ENCODE peak calls at places on chromosomes 3 and 15, in nine cellular contexts. One of them, this sample, is unnamed.

GRCh38 chr15:36428102-36428845 is 151.2 kb upstream of the CDIN1 start:
- DNase-seq in stimulated activated CD4-positive, alpha-beta T cell treated with anti-CD3 and anti-CD28 coated beads, Interleukin-4, amount 100 ng/mL, for 48 hours: no peak
- DNase-seq in activated T-helper 9 cell treated with anti-CD3 and anti-CD28 coated beads, Interleukin-2, amount 50 U/mL, for 16 hours: no peak
- DNase-seq in endothelial cell of umbilical vein: peak
- DNase-seq in AG08395: peak
- DNase-seq in glutamatergic neuron: no peak
- DNase-seq in HFFc6: peak
- DNase-seq in NCI-H1417: no peak
- DNase-seq in NCI-H1105 treated with DMSO at 0.1 percent for 48 hours: no peak
- DNase-seq in this sample: no peak

GRCh38 chr3:139537325-139537724 is 2.2 kb downstream of the RBP1 start:
- DNase-seq in stimulated activated CD4-positive, alpha-beta T cell treated with anti-CD3 and anti-CD28 coated beads, Interleukin-4, amount 100 ng/mL, for 48 hours: no peak
- DNase-seq in activated T-helper 9 cell treated with anti-CD3 and anti-CD28 coated beads, Interleukin-2, amount 50 U/mL, for 16 hours: no peak
- DNase-seq in endothelial cell of umbilical vein: no peak
- DNase-seq in AG08395: peak
- DNase-seq in glutamatergic neuron: no peak
- DNase-seq in HFFc6: no peak
- DNase-seq in NCI-H1417: no peak
- DNase-seq in NCI-H1105 treated with DMSO at 0.1 percent for 48 hours: no peak
- DNase-seq in this sample: no peak

GRCh38 chr3:73188707-73189106 is 127.2 kb downstream of the EBLN2 start:
- DNase-seq in stimulated activated CD4-positive, alpha-beta T cell treated with anti-CD3 and anti-CD28 coated beads, Interleukin-4, amount 100 ng/mL, for 48 hours: no peak
- DNase-seq in activated T-helper 9 cell treated with anti-CD3 and anti-CD28 coated beads, Interleukin-2, amount 50 U/mL, for 16 hours: no peak
- DNase-seq in endothelial cell of umbilical vein: no peak
- DNase-seq in AG08395: no peak
- DNase-seq in glutamatergic neuron: no peak
- DNase-seq in HFFc6: no peak
- DNase-seq in NCI-H1417: no peak
- DNase-seq in NCI-H1105 treated with DMSO at 0.1 percent for 48 hours: no peak
- DNase-seq in this sample: no peak

GRCh38 chr3:174441588-174442316 is 417.4 kb upstream of the NAALADL2 start:
- DNase-seq in stimulated activated CD4-positive, alpha-beta T cell treated with anti-CD3 and anti-CD28 coated beads, Interleukin-4, amount 100 ng/mL, for 48 hours: no peak
- DNase-seq in activated T-helper 9 cell treated with anti-CD3 and anti-CD28 coated beads, Interleukin-2, amount 50 U/mL, for 16 hours: no peak
- DNase-seq in endothelial cell of umbilical vein: peak
- DNase-seq in AG08395: peak
- DNase-seq in glutamatergic neuron: no peak
- DNase-seq in HFFc6: no peak
- DNase-seq in NCI-H1417: peak
- DNase-seq in NCI-H1105 treated with DMSO at 0.1 percent for 48 hours: peak
- DNase-seq in this sample: peak

GRCh38 chr3:98817546-98817945 is 54.4 kb downstream of the ST3GAL6 start:
- DNase-seq in stimulated activated CD4-positive, alpha-beta T cell treated with anti-CD3 and anti-CD28 coated beads, Interleukin-4, amount 100 ng/mL, for 48 hours: no peak
- DNase-seq in activated T-helper 9 cell treated with anti-CD3 and anti-CD28 coated beads, Interleukin-2, amount 50 U/mL, for 16 hours: no peak
- DNase-seq in endothelial cell of umbilical vein: peak
- DNase-seq in AG08395: peak
- DNase-seq in glutamatergic neuron: no peak
- DNase-seq in HFFc6: peak
- DNase-seq in NCI-H1417: peak
- DNase-seq in NCI-H1105 treated with DMSO at 0.1 percent for 48 hours: peak
- DNase-seq in this sample: peak

GRCh38 chr15:67072951-67073350 is 7.5 kb downstream of the SMAD3 start:
- DNase-seq in stimulated activated CD4-positive, alpha-beta T cell treated with anti-CD3 and anti-CD28 coated beads, Interleukin-4, amount 100 ng/mL, for 48 hours: no peak
- DNase-seq in activated T-helper 9 cell treated with anti-CD3 and anti-CD28 coated beads, Interleukin-2, amount 50 U/mL, for 16 hours: no peak
- DNase-seq in endothelial cell of umbilical vein: no peak
- DNase-seq in AG08395: no peak
- DNase-seq in glutamatergic neuron: no peak
- DNase-seq in HFFc6: no peak
- DNase-seq in NCI-H1417: no peak
- DNase-seq in NCI-H1105 treated with DMSO at 0.1 percent for 48 hours: no peak
- DNase-seq in this sample: no peak

GRCh38 chr3:127451321-127451720 is 139.2 kb downstream of the TPRA1 start:
- DNase-seq in stimulated activated CD4-positive, alpha-beta T cell treated with anti-CD3 and anti-CD28 coated beads, Interleukin-4, amount 100 ng/mL, for 48 hours: no peak
- DNase-seq in activated T-helper 9 cell treated with anti-CD3 and anti-CD28 coated beads, Interleukin-2, amount 50 U/mL, for 16 hours: no peak
- DNase-seq in endothelial cell of umbilical vein: no peak
- DNase-seq in AG08395: no peak
- DNase-seq in glutamatergic neuron: no peak
- DNase-seq in HFFc6: no peak
- DNase-seq in NCI-H1417: no peak
- DNase-seq in NCI-H1105 treated with DMSO at 0.1 percent for 48 hours: no peak
- DNase-seq in this sample: no peak

GRCh38 chr3:147906275-147906674 is 497.1 kb downstream of the ZIC1 start:
- DNase-seq in stimulated activated CD4-positive, alpha-beta T cell treated with anti-CD3 and anti-CD28 coated beads, Interleukin-4, amount 100 ng/mL, for 48 hours: no peak
- DNase-seq in activated T-helper 9 cell treated with anti-CD3 and anti-CD28 coated beads, Interleukin-2, amount 50 U/mL, for 16 hours: no peak
- DNase-seq in endothelial cell of umbilical vein: no peak
- DNase-seq in AG08395: no peak
- DNase-seq in glutamatergic neuron: no peak
- DNase-seq in HFFc6: peak
- DNase-seq in NCI-H1417: no peak
- DNase-seq in NCI-H1105 treated with DMSO at 0.1 percent for 48 hours: no peak
- DNase-seq in this sample: no peak

GRCh38 chr15:41161736-41162135 is 45.7 kb upstream of the INO80 start:
- DNase-seq in stimulated activated CD4-positive, alpha-beta T cell treated with anti-CD3 and anti-CD28 coated beads, Interleukin-4, amount 100 ng/mL, for 48 hours: no peak
- DNase-seq in activated T-helper 9 cell treated with anti-CD3 and anti-CD28 coated beads, Interleukin-2, amount 50 U/mL, for 16 hours: no peak
- DNase-seq in endothelial cell of umbilical vein: no peak
- DNase-seq in AG08395: no peak
- DNase-seq in glutamatergic neuron: no peak
- DNase-seq in HFFc6: no peak
- DNase-seq in NCI-H1417: no peak
- DNase-seq in NCI-H1105 treated with DMSO at 0.1 percent for 48 hours: no peak
- DNase-seq in this sample: no peak

GRCh38 chr15:70916531-70916930 is 23.9 kb downstream of the LRRC49 start:
- DNase-seq in stimulated activated CD4-positive, alpha-beta T cell treated with anti-CD3 and anti-CD28 coated beads, Interleukin-4, amount 100 ng/mL, for 48 hours: no peak
- DNase-seq in activated T-helper 9 cell treated with anti-CD3 and anti-CD28 coated beads, Interleukin-2, amount 50 U/mL, for 16 hours: no peak
- DNase-seq in endothelial cell of umbilical vein: no peak
- DNase-seq in AG08395: no peak
- DNase-seq in glutamatergic neuron: no peak
- DNase-seq in HFFc6: no peak
- DNase-seq in NCI-H1417: no peak
- DNase-seq in NCI-H1105 treated with DMSO at 0.1 percent for 48 hours: no peak
- DNase-seq in this sample: no peak

GRCh38 chr3:62131620-62132019 is 241.7 kb downstream of the FEZF2 start:
- DNase-seq in stimulated activated CD4-positive, alpha-beta T cell treated with anti-CD3 and anti-CD28 coated beads, Interleukin-4, amount 100 ng/mL, for 48 hours: no peak
- DNase-seq in activated T-helper 9 cell treated with anti-CD3 and anti-CD28 coated beads, Interleukin-2, amount 50 U/mL, for 16 hours: no peak
- DNase-seq in endothelial cell of umbilical vein: peak
- DNase-seq in AG08395: peak
- DNase-seq in glutamatergic neuron: no peak
- DNase-seq in HFFc6: no peak
- DNase-seq in NCI-H1417: no peak
- DNase-seq in NCI-H1105 treated with DMSO at 0.1 percent for 48 hours: no peak
- DNase-seq in this sample: no peak

GRCh38 chr3:141878812-141879211 is 2.4 kb downstream of the ATP1B3 start:
- DNase-seq in stimulated activated CD4-positive, alpha-beta T cell treated with anti-CD3 and anti-CD28 coated beads, Interleukin-4, amount 100 ng/mL, for 48 hours: no peak
- DNase-seq in activated T-helper 9 cell treated with anti-CD3 and anti-CD28 coated beads, Interleukin-2, amount 50 U/mL, for 16 hours: no peak
- DNase-seq in endothelial cell of umbilical vein: peak
- DNase-seq in AG08395: no peak
- DNase-seq in glutamatergic neuron: no peak
- DNase-seq in HFFc6: peak
- DNase-seq in NCI-H1417: no peak
- DNase-seq in NCI-H1105 treated with DMSO at 0.1 percent for 48 hours: peak
- DNase-seq in this sample: no peak

GRCh38 chr3:151037746-151038145 is 47.7 kb upstream of the MED12L start:
- DNase-seq in stimulated activated CD4-positive, alpha-beta T cell treated with anti-CD3 and anti-CD28 coated beads, Interleukin-4, amount 100 ng/mL, for 48 hours: no peak
- DNase-seq in activated T-helper 9 cell treated with anti-CD3 and anti-CD28 coated beads, Interleukin-2, amount 50 U/mL, for 16 hours: no peak
- DNase-seq in endothelial cell of umbilical vein: peak
- DNase-seq in AG08395: peak
- DNase-seq in glutamatergic neuron: no peak
- DNase-seq in HFFc6: peak
- DNase-seq in NCI-H1417: no peak
- DNase-seq in NCI-H1105 treated with DMSO at 0.1 percent for 48 hours: no peak
- DNase-seq in this sample: no peak

GRCh38 chr15:57510647-57511046 is 81.1 kb upstream of the MYZAP start:
- DNase-seq in stimulated activated CD4-positive, alpha-beta T cell treated with anti-CD3 and anti-CD28 coated beads, Interleukin-4, amount 100 ng/mL, for 48 hours: no peak
- DNase-seq in activated T-helper 9 cell treated with anti-CD3 and anti-CD28 coated beads, Interleukin-2, amount 50 U/mL, for 16 hours: no peak
- DNase-seq in endothelial cell of umbilical vein: peak
- DNase-seq in AG08395: no peak
- DNase-seq in glutamatergic neuron: no peak
- DNase-seq in HFFc6: no peak
- DNase-seq in NCI-H1417: peak
- DNase-seq in NCI-H1105 treated with DMSO at 0.1 percent for 48 hours: peak
- DNase-seq in this sample: no peak

GRCh38 chr3:36166477-36166876 is 213.8 kb upstream of the STAC start:
- DNase-seq in stimulated activated CD4-positive, alpha-beta T cell treated with anti-CD3 and anti-CD28 coated beads, Interleukin-4, amount 100 ng/mL, for 48 hours: no peak
- DNase-seq in activated T-helper 9 cell treated with anti-CD3 and anti-CD28 coated beads, Interleukin-2, amount 50 U/mL, for 16 hours: no peak
- DNase-seq in endothelial cell of umbilical vein: peak
- DNase-seq in AG08395: peak
- DNase-seq in glutamatergic neuron: no peak
- DNase-seq in HFFc6: no peak
- DNase-seq in NCI-H1417: no peak
- DNase-seq in NCI-H1105 treated with DMSO at 0.1 percent for 48 hours: no peak
- DNase-seq in this sample: no peak

GRCh38 chr3:125052671-125053303 is 3.0 kb downstream of the HEG1 start:
- DNase-seq in stimulated activated CD4-positive, alpha-beta T cell treated with anti-CD3 and anti-CD28 coated beads, Interleukin-4, amount 100 ng/mL, for 48 hours: no peak
- DNase-seq in activated T-helper 9 cell treated with anti-CD3 and anti-CD28 coated beads, Interleukin-2, amount 50 U/mL, for 16 hours: no peak
- DNase-seq in endothelial cell of umbilical vein: peak
- DNase-seq in AG08395: peak
- DNase-seq in glutamatergic neuron: peak
- DNase-seq in HFFc6: peak
- DNase-seq in NCI-H1417: no peak
- DNase-seq in NCI-H1105 treated with DMSO at 0.1 percent for 48 hours: peak
- DNase-seq in this sample: no peak

GRCh38 chr15:100373942-100374341 is 32.2 kb upstream of the ADAMTS17 start:
- DNase-seq in stimulated activated CD4-positive, alpha-beta T cell treated with anti-CD3 and anti-CD28 coated beads, Interleukin-4, amount 100 ng/mL, for 48 hours: no peak
- DNase-seq in activated T-helper 9 cell treated with anti-CD3 and anti-CD28 coated beads, Interleukin-2, amount 50 U/mL, for 16 hours: no peak
- DNase-seq in endothelial cell of umbilical vein: no peak
- DNase-seq in AG08395: no peak
- DNase-seq in glutamatergic neuron: no peak
- DNase-seq in HFFc6: no peak
- DNase-seq in NCI-H1417: peak
- DNase-seq in NCI-H1105 treated with DMSO at 0.1 percent for 48 hours: no peak
- DNase-seq in this sample: no peak

GRCh38 chr15:62325597-62325996 is 160.5 kb upstream of the C2CD4B start:
- DNase-seq in stimulated activated CD4-positive, alpha-beta T cell treated with anti-CD3 and anti-CD28 coated beads, Interleukin-4, amount 100 ng/mL, for 48 hours: no peak
- DNase-seq in activated T-helper 9 cell treated with anti-CD3 and anti-CD28 coated beads, Interleukin-2, amount 50 U/mL, for 16 hours: no peak
- DNase-seq in endothelial cell of umbilical vein: no peak
- DNase-seq in AG08395: no peak
- DNase-seq in glutamatergic neuron: no peak
- DNase-seq in HFFc6: no peak
- DNase-seq in NCI-H1417: no peak
- DNase-seq in NCI-H1105 treated with DMSO at 0.1 percent for 48 hours: no peak
- DNase-seq in this sample: no peak

GRCh38 chr3:114756506-114757279 is 390.4 kb downstream of the ZBTB20 start:
- DNase-seq in stimulated activated CD4-positive, alpha-beta T cell treated with anti-CD3 and anti-CD28 coated beads, Interleukin-4, amount 100 ng/mL, for 48 hours: no peak
- DNase-seq in activated T-helper 9 cell treated with anti-CD3 and anti-CD28 coated beads, Interleukin-2, amount 50 U/mL, for 16 hours: no peak
- DNase-seq in endothelial cell of umbilical vein: no peak
- DNase-seq in AG08395: peak
- DNase-seq in glutamatergic neuron: no peak
- DNase-seq in HFFc6: peak
- DNase-seq in NCI-H1417: no peak
- DNase-seq in NCI-H1105 treated with DMSO at 0.1 percent for 48 hours: no peak
- DNase-seq in this sample: no peak

GRCh38 chr3:56776551-56776950 is 25.2 kb downstream of the ARHGEF3 start:
- DNase-seq in stimulated activated CD4-positive, alpha-beta T cell treated with anti-CD3 and anti-CD28 coated beads, Interleukin-4, amount 100 ng/mL, for 48 hours: no peak
- DNase-seq in activated T-helper 9 cell treated with anti-CD3 and anti-CD28 coated beads, Interleukin-2, amount 50 U/mL, for 16 hours: no peak
- DNase-seq in endothelial cell of umbilical vein: no peak
- DNase-seq in AG08395: no peak
- DNase-seq in glutamatergic neuron: no peak
- DNase-seq in HFFc6: no peak
- DNase-seq in NCI-H1417: no peak
- DNase-seq in NCI-H1105 treated with DMSO at 0.1 percent for 48 hours: no peak
- DNase-seq in this sample: no peak

GRCh38 chr15:40942337-40942854 is 10.9 kb upstream of the CHAC1 start:
- DNase-seq in stimulated activated CD4-positive, alpha-beta T cell treated with anti-CD3 and anti-CD28 coated beads, Interleukin-4, amount 100 ng/mL, for 48 hours: no peak
- DNase-seq in activated T-helper 9 cell treated with anti-CD3 and anti-CD28 coated beads, Interleukin-2, amount 50 U/mL, for 16 hours: no peak
- DNase-seq in endothelial cell of umbilical vein: no peak
- DNase-seq in AG08395: no peak
- DNase-seq in glutamatergic neuron: no peak
- DNase-seq in HFFc6: no peak
- DNase-seq in NCI-H1417: peak
- DNase-seq in NCI-H1105 treated with DMSO at 0.1 percent for 48 hours: no peak
- DNase-seq in this sample: peak

GRCh38 chr15:36617529-36618196 is 38.2 kb downstream of the CDIN1 start:
- DNase-seq in stimulated activated CD4-positive, alpha-beta T cell treated with anti-CD3 and anti-CD28 coated beads, Interleukin-4, amount 100 ng/mL, for 48 hours: no peak
- DNase-seq in activated T-helper 9 cell treated with anti-CD3 and anti-CD28 coated beads, Interleukin-2, amount 50 U/mL, for 16 hours: no peak
- DNase-seq in endothelial cell of umbilical vein: no peak
- DNase-seq in AG08395: no peak
- DNase-seq in glutamatergic neuron: no peak
- DNase-seq in HFFc6: no peak
- DNase-seq in NCI-H1417: no peak
- DNase-seq in NCI-H1105 treated with DMSO at 0.1 percent for 48 hours: no peak
- DNase-seq in this sample: no peak

GRCh38 chr3:71201939-71202338 is 381.6 kb downstream of the FOXP1 start:
- DNase-seq in stimulated activated CD4-positive, alpha-beta T cell treated with anti-CD3 and anti-CD28 coated beads, Interleukin-4, amount 100 ng/mL, for 48 hours: no peak
- DNase-seq in activated T-helper 9 cell treated with anti-CD3 and anti-CD28 coated beads, Interleukin-2, amount 50 U/mL, for 16 hours: no peak
- DNase-seq in endothelial cell of umbilical vein: no peak
- DNase-seq in AG08395: peak
- DNase-seq in glutamatergic neuron: no peak
- DNase-seq in HFFc6: peak
- DNase-seq in NCI-H1417: no peak
- DNase-seq in NCI-H1105 treated with DMSO at 0.1 percent for 48 hours: peak
- DNase-seq in this sample: no peak

GRCh38 chr3:97138914-97139541 is 324.6 kb downstream of the EPHA6 start:
- DNase-seq in stimulated activated CD4-positive, alpha-beta T cell treated with anti-CD3 and anti-CD28 coated beads, Interleukin-4, amount 100 ng/mL, for 48 hours: no peak
- DNase-seq in activated T-helper 9 cell treated with anti-CD3 and anti-CD28 coated beads, Interleukin-2, amount 50 U/mL, for 16 hours: no peak
- DNase-seq in endothelial cell of umbilical vein: no peak
- DNase-seq in AG08395: no peak
- DNase-seq in glutamatergic neuron: no peak
- DNase-seq in HFFc6: no peak
- DNase-seq in NCI-H1417: no peak
- DNase-seq in NCI-H1105 treated with DMSO at 0.1 percent for 48 hours: no peak
- DNase-seq in this sample: peak

GRCh38 chr3:38404286-38404685 is 49.4 kb upstream of the ACVR2B start:
- DNase-seq in stimulated activated CD4-positive, alpha-beta T cell treated with anti-CD3 and anti-CD28 coated beads, Interleukin-4, amount 100 ng/mL, for 48 hours: no peak
- DNase-seq in activated T-helper 9 cell treated with anti-CD3 and anti-CD28 coated beads, Interleukin-2, amount 50 U/mL, for 16 hours: no peak
- DNase-seq in endothelial cell of umbilical vein: no peak
- DNase-seq in AG08395: peak
- DNase-seq in glutamatergic neuron: no peak
- DNase-seq in HFFc6: peak
- DNase-seq in NCI-H1417: no peak
- DNase-seq in NCI-H1105 treated with DMSO at 0.1 percent for 48 hours: no peak
- DNase-seq in this sample: no peak

GRCh38 chr3:58874795-58875194 is 175.0 kb downstream of the CFAP20DC start:
- DNase-seq in stimulated activated CD4-positive, alpha-beta T cell treated with anti-CD3 and anti-CD28 coated beads, Interleukin-4, amount 100 ng/mL, for 48 hours: peak
- DNase-seq in activated T-helper 9 cell treated with anti-CD3 and anti-CD28 coated beads, Interleukin-2, amount 50 U/mL, for 16 hours: no peak
- DNase-seq in endothelial cell of umbilical vein: no peak
- DNase-seq in AG08395: peak
- DNase-seq in glutamatergic neuron: no peak
- DNase-seq in HFFc6: peak
- DNase-seq in NCI-H1417: no peak
- DNase-seq in NCI-H1105 treated with DMSO at 0.1 percent for 48 hours: no peak
- DNase-seq in this sample: no peak

GRCh38 chr15:49155834-49156627 is 632 bp upstream of the COPS2 start:
- DNase-seq in stimulated activated CD4-positive, alpha-beta T cell treated with anti-CD3 and anti-CD28 coated beads, Interleukin-4, amount 100 ng/mL, for 48 hours: no peak
- DNase-seq in activated T-helper 9 cell treated with anti-CD3 and anti-CD28 coated beads, Interleukin-2, amount 50 U/mL, for 16 hours: no peak
- DNase-seq in endothelial cell of umbilical vein: peak
- DNase-seq in AG08395: peak
- DNase-seq in glutamatergic neuron: no peak
- DNase-seq in HFFc6: peak
- DNase-seq in NCI-H1417: peak
- DNase-seq in NCI-H1105 treated with DMSO at 0.1 percent for 48 hours: no peak
- DNase-seq in this sample: peak

GRCh38 chr3:49132437-49133225 is at the start of gene LAMB2:
- DNase-seq in stimulated activated CD4-positive, alpha-beta T cell treated with anti-CD3 and anti-CD28 coated beads, Interleukin-4, amount 100 ng/mL, for 48 hours: no peak
- DNase-seq in activated T-helper 9 cell treated with anti-CD3 and anti-CD28 coated beads, Interleukin-2, amount 50 U/mL, for 16 hours: no peak
- DNase-seq in endothelial cell of umbilical vein: peak
- DNase-seq in AG08395: peak
- DNase-seq in glutamatergic neuron: peak
- DNase-seq in HFFc6: peak
- DNase-seq in NCI-H1417: no peak
- DNase-seq in NCI-H1105 treated with DMSO at 0.1 percent for 48 hours: peak
- DNase-seq in this sample: peak